ENCODE peak calls at places on chromosomes 1 and 21, in six cellular contexts. A is heart right ventricle, G is ovary, J is OCI-LY7, N is aorta, X is fibroblast of lung. C is an unnamed sample.

GRCh38 chr1:36539526-36539925 is 56.8 kb upstream of the CSF3R start:
- DNase-seq in G (no peak), A (no peak), J (no peak), N (no peak), X (no peak), C (no peak)

GRCh38 chr1:234602334-234603220 is 7.4 kb downstream of the IRF2BP2 start:
- DNase-seq in N (no peak), G (no peak), A (no peak), J (peak; percentile 66), X (peak; percentile 96), C (peak; percentile 48)

GRCh38 chr1:59570524-59570923 is 244.2 kb upstream of the HOOK1 start:
- DNase-seq in A (no peak), N (peak; percentile 49), X (peak; percentile 8), J (peak; percentile 14), G (no peak), C (no peak)

GRCh38 chr1:33561576-33561975 is 89.1 kb downstream of the ZSCAN20 start:
- DNase-seq in X (no peak), N (no peak), G (no peak), J (no peak), A (no peak), C (no peak)

GRCh38 chr1:96927125-96927524 is 205.5 kb downstream of the PTBP2 start:
- DNase-seq in N (no peak), J (no peak), A (no peak), G (no peak), X (peak; percentile 75), C (no peak)

GRCh38 chr1:116820362-116820761 is 66.1 kb downstream of the CD2 start:
- DNase-seq in G (no peak), N (no peak), J (no peak), X (peak; percentile 31), A (peak; percentile 50), C (no peak)

GRCh38 chr21:45418301-45419071 is 13.5 kb downstream of the COL18A1 start:
- DNase-seq in A (peak; percentile 8), X (no peak), G (peak; percentile 34), J (no peak), N (peak; percentile 53), C (no peak)

GRCh38 chr21:45454081-45454923 is 49.3 kb downstream of the COL18A1 start:
- DNase-seq in A (peak; percentile 29), G (peak; percentile 28), J (no peak), N (peak; percentile 45), X (peak; percentile 46), C (no peak)

GRCh38 chr1:209367031-209367813 is 216.3 kb upstream of the CAMK1G start:
- DNase-seq in G (no peak), A (no peak), J (no peak), N (no peak), X (peak; percentile 36), C (no peak)

GRCh38 chr1:211613108-211613947 is 34.4 kb upstream of the SLC30A1 start:
- DNase-seq in J (no peak), A (peak; percentile 73), X (peak; percentile 96), G (peak; percentile 45), N (peak; percentile 95), C (peak; percentile 56)

GRCh38 chr1:53752281-53752680 is 13.3 kb upstream of the GLIS1 start:
- DNase-seq in J (no peak), G (no peak), A (no peak), N (no peak), X (no peak), C (no peak)

GRCh38 chr1:54851928-54852524 is 35.0 kb downstream of the DHCR24 start:
- DNase-seq in N (no peak), X (no peak), G (no peak), J (no peak), A (no peak), C (no peak)

GRCh38 chr1:158818991-158819405 is 12.2 kb upstream of the MNDA start:
- DNase-seq in J (no peak), A (no peak), X (no peak), G (no peak), N (no peak), C (no peak)

GRCh38 chr1:214318356-214318755 is 37.4 kb downstream of the SMYD2 start:
- DNase-seq in G (no peak), J (no peak), N (no peak), X (no peak), A (no peak), C (no peak)

GRCh38 chr1:200535605-200536004 is 84.9 kb downstream of the KIF14 start:
- DNase-seq in N (no peak), J (peak; percentile 35), A (no peak), G (no peak), X (peak; percentile 23), C (peak; percentile 36)

GRCh38 chr1:56963667-56964066 is 2.1 kb downstream of the C8B start:
- DNase-seq in J (no peak), G (no peak), N (no peak), X (peak; percentile 24), A (no peak), C (no peak)

GRCh38 chr1:201949491-201949890 is 3.1 kb upstream of the LMOD1 start:
- DNase-seq in A (no peak), N (no peak), G (no peak), J (no peak), X (no peak), C (no peak)

GRCh38 chr1:159122005-159122621 is 45.5 kb upstream of the AIM2 start:
- DNase-seq in G (no peak), J (no peak), A (no peak), N (no peak), X (peak; percentile 25), C (no peak)

GRCh38 chr21:36987845-36988244 is 18.7 kb upstream of the RIPPLY3 start:
- DNase-seq in G (no peak), N (no peak), J (no peak), A (no peak), X (no peak), C (no peak)

GRCh38 chr1:53046930-53047329 is 15.1 kb upstream of the PODN start:
- DNase-seq in X (peak; percentile 33), G (peak; percentile 62), N (peak; percentile 54), J (no peak), A (no peak), C (no peak)

GRCh38 chr1:188065917-188066316 is 1237.2 kb downstream of the PLA2G4A start:
- DNase-seq in G (no peak), A (no peak), J (no peak), N (no peak), X (peak; percentile 34), C (no peak)

GRCh38 chr1:228437424-228437823 is 20.8 kb upstream of the TRIM17 start:
- DNase-seq in A (no peak), X (no peak), J (no peak), G (no peak), N (no peak), C (no peak)

GRCh38 chr1:228445524-228445866 is 28.8 kb upstream of the TRIM17 start:
- DNase-seq in X (no peak), J (no peak), G (no peak), N (peak; percentile 53), A (no peak), C (no peak)

GRCh38 chr1:228443395-228443794 is 26.7 kb upstream of the TRIM17 start:
- DNase-seq in X (no peak), A (no peak), N (no peak), J (no peak), G (no peak), C (no peak)

GRCh38 chr1:228438266-228438665 is 21.6 kb upstream of the TRIM17 start:
- DNase-seq in J (no peak), X (no peak), N (no peak), A (no peak), G (no peak), C (no peak)

DNA sequence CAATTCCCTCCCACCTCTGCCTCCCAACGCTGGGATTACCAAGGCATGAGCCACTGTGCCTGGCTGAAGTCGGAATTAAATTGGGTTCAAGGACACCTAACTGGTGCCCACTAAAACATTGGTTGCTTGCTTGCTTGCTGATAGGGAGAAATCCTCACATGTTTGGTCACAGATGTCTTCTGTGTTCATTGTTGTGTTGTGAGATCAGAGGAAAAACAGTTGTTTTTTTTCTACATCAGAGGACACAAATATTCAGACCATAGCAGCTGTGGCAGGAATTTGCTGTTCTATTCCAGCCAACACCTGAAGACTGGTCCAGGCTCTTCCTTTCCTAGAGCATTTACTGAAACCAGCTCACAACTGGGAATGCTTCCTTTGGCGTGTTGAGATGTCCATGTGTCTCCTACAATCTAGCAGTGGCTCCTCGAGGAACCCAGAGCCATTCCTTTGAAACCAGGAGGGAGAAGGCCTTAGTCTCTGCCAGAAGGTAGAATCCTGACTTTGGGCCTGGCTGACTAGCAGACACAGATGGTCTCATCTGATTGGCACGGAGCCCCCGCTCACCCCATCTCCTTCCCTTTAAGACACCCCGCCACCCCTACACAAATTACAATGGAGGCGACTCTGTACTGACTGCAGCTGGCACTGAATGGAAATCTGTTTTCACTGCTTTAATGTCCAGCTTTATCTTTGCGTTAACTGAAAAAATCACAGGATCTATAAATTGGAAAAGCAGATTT is 24.3 kb upstream of the TRIM17 start:
- DNase-seq in G (no peak), J (no peak), X (no peak), N (no peak), A (no peak), C (no peak)
- H3K4me3 ChIP-seq in G (no peak overlapping the region), J (no peak overlapping the region), X (no peak overlapping the region), N (no peak overlapping the region), A (no peak overlapping the region), C (no peak overlapping the region)

DNA sequence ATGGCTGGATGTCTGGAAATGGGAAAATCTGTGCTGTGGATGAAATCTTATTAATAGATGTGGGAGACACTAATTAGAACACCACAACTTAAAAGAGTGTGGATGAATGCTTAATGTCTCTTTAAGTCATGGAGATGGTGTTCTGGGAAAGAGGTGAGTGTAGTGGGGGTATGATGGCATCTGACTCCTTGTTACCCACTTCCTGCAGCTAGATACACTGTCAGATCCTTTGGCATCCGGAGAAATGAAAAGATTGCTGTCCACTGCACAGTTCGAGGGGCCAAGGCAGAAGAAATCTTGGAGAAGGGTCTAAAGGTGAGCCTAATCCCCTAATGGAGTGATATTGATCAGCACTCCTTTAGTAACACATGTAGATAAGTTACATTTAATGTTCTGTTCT is 2.0 kb downstream of the RPL11 start:
- DNase-seq in X (no peak), N (no peak), J (no peak), A (no peak), G (no peak), C (no peak)
- H3K4me1 ChIP-seq in X (peaks cover 8% of the 10 kb centered on the region), N (peaks cover 3% of the 10 kb centered on the region), J (peaks cover 40% of the 10 kb centered on the region), A (peaks cover 43% of the 10 kb centered on the region), G (peaks cover 11% of the 10 kb centered on the region), C (no peaks in the 10 kb centered on the region)

GRCh38 chr21:31888936-31889371 is 16.1 kb downstream of the HUNK start:
- DNase-seq in X (no peak), J (no peak), N (no peak), G (no peak), A (no peak), C (no peak)

GRCh38 chr21:31894441-31894840 is 21.6 kb downstream of the HUNK start:
- DNase-seq in G (no peak), A (no peak), J (no peak), N (no peak), X (no peak), C (peak; percentile 33)

GRCh38 chr21:31895069-31895851 is 22.4 kb downstream of the HUNK start:
- DNase-seq in A (no peak), G (no peak), X (no peak), J (no peak), N (no peak), C (no peak)

GRCh38 chr21:31893841-31894240 is 21.0 kb downstream of the HUNK start:
- DNase-seq in G (no peak), J (no peak), N (no peak), A (no peak), X (no peak), C (no peak)

GRCh38 chr21:31892686-31893085 is 19.9 kb downstream of the HUNK start:
- DNase-seq in X (no peak), N (no peak), J (no peak), G (no peak), A (no peak), C (no peak)
- H3K4me3 ChIP-seq in X (no peak overlapping the region), N (no peak overlapping the region), J (no peak overlapping the region), G (no peak overlapping the region), A (no peak overlapping the region), C (no peak overlapping the region)

GRCh38 chr1:208239518-208240381 is 4.4 kb downstream of the PLXNA2 start:
- DNase-seq in A (no peak), G (no peak), N (no peak), J (no peak), X (no peak), C (no peak)
- H3K4me1 ChIP-seq in A (peaks cover 69% of the 10 kb centered on the region), G (peaks cover 35% of the 10 kb centered on the region), N (peaks cover 3% of the 10 kb centered on the region), J (peaks cover 8% of the 10 kb centered on the region), X (no peaks in the 10 kb centered on the region), C (peaks cover 29% of the 10 kb centered on the region)